ENCODE peak calls at places on chromosomes 11 and 22, in ten cellular contexts. V, U, E, G, T, X, L, Y, R and C are unnamed samples.

GRCh38 chr22:22410677-22411076 is 97.9 kb downstream of the ZNF280B start:
- DNase-seq in V (no peak), U (no peak), E (no peak), G (no peak), T (no peak), X (no peak), L (no peak), Y (no peak), R (no peak), C (no peak)

GRCh38 chr22:33553493-33553892 is 366.8 kb downstream of the LARGE1 start:
- DNase-seq in V (no peak), U (no peak), E (no peak), G (no peak), T (no peak), X (no peak), L (no peak), Y (no peak), R (no peak), C (no peak)

GRCh38 chr22:47793304-47794101 is 1031.1 kb downstream of the TBC1D22A start:
- DNase-seq in V (no peak), U (no peak), E (no peak), G (no peak), T (no peak), X (no peak), L (peak), Y (no peak), R (no peak), C (no peak)

GRCh38 chr11:42049650-42050049 is 590.2 kb upstream of the LRRC4C start:
- DNase-seq in V (no peak), U (no peak), E (no peak), G (no peak), T (peak), X (no peak), L (no peak), Y (no peak), R (no peak), C (no peak)

GRCh38 chr11:109853156-109853776 is 239.9 kb upstream of the ZC3H12C start:
- DNase-seq in V (no peak), U (peak), E (no peak), G (peak), T (peak), X (no peak), L (no peak), Y (peak), R (no peak), C (peak)

GRCh38 chr11:114040706-114041211 is 18.8 kb upstream of the ZBTB16 start:
- DNase-seq in V (no peak), U (peak), E (no peak), G (no peak), T (no peak), X (no peak), L (no peak), Y (no peak), R (no peak), C (no peak)

GRCh38 chr22:36386351-36386899 is 1.3 kb downstream of the MYH9 start:
- DNase-seq in V (no peak), U (no peak), E (no peak), G (no peak), T (no peak), X (no peak), L (peak), Y (peak), R (no peak), C (no peak)

GRCh38 chr22:23243006-23243573 is 62.8 kb downstream of the BCR start:
- DNase-seq in V (no peak), U (no peak), E (peak), G (peak), T (no peak), X (no peak), L (no peak), Y (peak), R (no peak), C (peak)

GRCh38 chr11:12677131-12677530 is 2.9 kb downstream of the TEAD1 start:
- DNase-seq in V (no peak), U (no peak), E (no peak), G (no peak), T (no peak), X (no peak), L (no peak), Y (no peak), R (no peak), C (no peak)

GRCh38 chr11:119014209-119014924 is 3.8 kb downstream of the RPS25 start:
- DNase-seq in V (no peak), U (no peak), E (no peak), G (no peak), T (no peak), X (no peak), L (peak), Y (no peak), R (no peak), C (no peak)
- H3K4me3 ChIP-seq in V (no peak), U (no peak), E (no peak), G (no peak), T (no peak), X (no peak), L (no peak), Y (no peak), R (no peak), C (no peak)

GRCh38 chr11:123452799-123453198 is 22.7 kb downstream of the GRAMD1B start:
- DNase-seq in V (no peak), U (no peak), E (no peak), G (no peak), T (no peak), X (no peak), L (no peak), Y (peak), R (no peak), C (no peak)

GRCh38 chr11:123449436-123449835 is 19.4 kb downstream of the GRAMD1B start:
- DNase-seq in V (no peak), U (no peak), E (no peak), G (no peak), T (no peak), X (no peak), L (no peak), Y (no peak), R (no peak), C (no peak)

GRCh38 chr11:123451183-123451907 is 21.3 kb downstream of the GRAMD1B start:
- DNase-seq in V (no peak), U (no peak), E (no peak), G (no peak), T (no peak), X (no peak), L (no peak), Y (peak), R (no peak), C (no peak)

GRCh38 chr11:123448798-123449197 is 18.7 kb downstream of the GRAMD1B start:
- DNase-seq in V (no peak), U (no peak), E (no peak), G (no peak), T (no peak), X (no peak), L (no peak), Y (no peak), R (no peak), C (no peak)

GRCh38 chr11:123450593-123450992 is 20.5 kb downstream of the GRAMD1B start:
- DNase-seq in V (no peak), U (no peak), E (no peak), G (no peak), T (peak), X (peak), L (no peak), Y (no peak), R (no peak), C (no peak)
- H3K4me3 ChIP-seq in V (no peak), U (no peak), E (no peak), G (no peak), T (no peak), X (no peak), L (no peak), Y (no peak), R (no peak), C (no peak)

DNA sequence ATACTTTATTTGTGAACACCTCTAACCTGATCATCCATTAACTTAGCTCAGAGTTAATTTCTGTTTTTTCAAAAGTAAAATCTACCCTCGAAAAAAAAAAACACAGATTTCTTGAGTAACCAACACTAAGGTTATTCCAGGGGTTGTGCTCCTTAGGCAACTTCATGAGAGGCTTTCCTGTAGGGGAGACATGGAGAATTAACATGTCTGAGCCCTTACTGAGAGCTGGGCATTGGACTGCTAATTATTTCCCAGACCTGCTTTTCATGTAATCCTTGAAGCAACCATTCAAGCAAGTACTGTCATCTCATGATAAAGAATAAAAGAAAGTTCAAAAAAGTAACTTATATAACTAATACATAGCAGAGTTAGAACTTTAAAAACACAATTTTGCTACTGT is 13.5 kb upstream of the UPB1 start:
- DNase-seq in V (no peak), U (no peak), E (no peak), G (peak), T (no peak), X (no peak), L (no peak), Y (no peak), R (no peak), C (no peak)
- H3K4me3 ChIP-seq in V (no peak), U (no peak), E (no peak), G (no peak), T (no peak), X (no peak), L (no peak), Y (no peak), R (no peak), C (no peak)

GRCh38 chr11:8684600-8685290 is 2.2 kb downstream of the RPL27A start:
- DNase-seq in V (no peak), U (no peak), E (no peak), G (no peak), T (no peak), X (no peak), L (no peak), Y (no peak), R (no peak), C (no peak)

GRCh38 chr11:8688414-8689362 is 6.1 kb downstream of the RPL27A start:
- DNase-seq in V (peak), U (peak), E (peak), G (peak), T (peak), X (peak), L (peak), Y (peak), R (peak), C (no peak)

GRCh38 chr11:8685820-8686219 is 3.2 kb downstream of the RPL27A start:
- DNase-seq in V (no peak), U (no peak), E (no peak), G (no peak), T (no peak), X (no peak), L (no peak), Y (peak), R (no peak), C (no peak)

GRCh38 chr11:8685306-8685705 is 2.7 kb downstream of the RPL27A start:
- DNase-seq in V (no peak), U (no peak), E (no peak), G (no peak), T (no peak), X (no peak), L (no peak), Y (no peak), R (no peak), C (no peak)

DNA sequence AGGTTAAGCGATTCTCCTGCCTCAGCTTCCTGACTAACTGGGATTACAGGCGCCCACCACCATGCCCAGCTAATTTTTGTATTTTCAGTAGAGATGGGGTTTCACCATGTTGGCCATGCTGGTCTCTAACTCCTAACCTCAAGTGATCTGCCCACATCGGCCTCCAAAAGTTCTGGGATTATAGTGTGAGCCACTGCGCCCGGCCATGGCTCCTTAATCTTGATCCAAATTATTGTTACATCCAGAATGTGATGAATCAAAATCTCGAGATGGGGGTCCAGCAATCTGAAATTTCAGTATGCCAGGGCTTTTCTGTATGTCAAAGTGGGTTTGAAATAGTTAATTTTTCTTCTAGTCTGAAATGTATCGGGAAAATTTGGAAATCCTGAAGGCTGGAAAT is 3.7 kb downstream of the RPL27A start:
- DNase-seq in V (no peak), U (no peak), E (no peak), G (no peak), T (no peak), X (no peak), L (no peak), Y (no peak), R (no peak), C (no peak)
- H3K4me3 ChIP-seq in V (no peak), U (no peak), E (no peak), G (no peak), T (no peak), X (no peak), L (no peak), Y (no peak), R (no peak), C (no peak)

GRCh38 chr11:118009821-118010737 is 23.9 kb downstream of the IL10RA start:
- DNase-seq in V (no peak), U (no peak), E (no peak), G (no peak), T (no peak), X (no peak), L (no peak), Y (no peak), R (no peak), C (no peak)
- H3K4me3 ChIP-seq in V (no peak), U (no peak), E (no peak), G (no peak), T (no peak), X (no peak), L (no peak), Y (peak), R (no peak), C (no peak)

DNA sequence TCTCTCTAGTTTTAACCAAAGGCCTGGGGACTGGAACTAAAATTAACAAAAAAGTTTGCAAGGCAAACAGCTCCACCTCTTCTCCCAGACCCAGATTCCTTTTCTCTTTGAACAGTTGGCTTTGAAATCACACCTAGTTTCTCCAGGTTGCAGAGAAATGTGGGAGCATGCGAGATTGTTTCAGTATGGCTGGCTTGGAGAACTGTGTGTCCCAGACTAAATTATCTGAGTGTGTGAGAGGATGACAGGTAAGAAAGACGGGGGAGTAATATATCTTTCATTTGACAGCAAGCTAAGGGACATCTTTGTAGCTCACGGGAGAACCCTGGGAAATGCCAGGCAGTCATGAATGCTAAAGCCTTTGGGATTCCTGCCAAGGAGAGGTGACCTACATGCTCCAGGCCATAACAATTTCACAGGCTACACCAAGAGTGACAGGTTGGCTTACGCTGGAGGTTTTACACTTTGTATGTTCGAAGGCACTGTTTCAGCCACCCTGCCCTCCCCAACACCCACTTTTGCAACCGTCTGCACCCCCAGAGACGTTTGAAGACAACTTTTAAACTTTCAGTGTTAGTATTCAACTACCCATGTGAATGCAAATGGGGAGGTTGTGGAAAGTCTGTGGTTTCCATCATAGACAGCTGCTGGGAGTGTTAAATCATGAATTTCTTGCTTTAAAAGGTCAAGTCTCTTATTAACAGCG is 109.3 kb upstream of the SNX19 start:
- DNase-seq in V (no peak), U (no peak), E (no peak), G (no peak), T (no peak), X (peak), L (no peak), Y (peak), R (no peak), C (no peak)
- H3K4me3 ChIP-seq in V (no peak), U (no peak), E (no peak), G (no peak), T (no peak), X (no peak), L (no peak), Y (no peak), R (no peak), C (no peak)

GRCh38 chr11:120132645-120133185 is 5.2 kb downstream of the TRIM29 start:
- DNase-seq in V (no peak), U (no peak), E (no peak), G (no peak), T (no peak), X (no peak), L (no peak), Y (no peak), R (no peak), C (no peak)
- H3K4me3 ChIP-seq in V (no peak), U (no peak), E (no peak), G (no peak), T (no peak), X (no peak), L (no peak), Y (no peak), R (no peak), C (no peak)

GRCh38 chr11:64000026-64000739 is 13.9 kb downstream of the OTUB1 start:
- DNase-seq in V (peak), U (peak), E (peak), G (peak), T (no peak), X (peak), L (peak), Y (peak), R (peak), C (no peak)

GRCh38 chr11:64001552-64002427 is 15.6 kb downstream of the OTUB1 start:
- DNase-seq in V (peak), U (no peak), E (no peak), G (no peak), T (no peak), X (peak), L (peak), Y (no peak), R (no peak), C (no peak)

GRCh38 chr11:63998558-63999348 is 12.5 kb downstream of the OTUB1 start:
- DNase-seq in V (peak), U (no peak), E (no peak), G (no peak), T (no peak), X (no peak), L (peak), Y (no peak), R (no peak), C (no peak)

GRCh38 chr11:63999349-64000025 is 13.2 kb downstream of the OTUB1 start:
- DNase-seq in V (peak), U (no peak), E (peak), G (peak), T (no peak), X (no peak), L (peak), Y (peak), R (no peak), C (no peak)

GRCh38 chr11:64000740-64001514 is 14.7 kb downstream of the OTUB1 start:
- DNase-seq in V (no peak), U (no peak), E (no peak), G (no peak), T (no peak), X (no peak), L (no peak), Y (no peak), R (no peak), C (no peak)
- H3K4me3 ChIP-seq in V (peak), U (peak), E (no peak), G (no peak), T (peak), X (peak), L (peak), Y (no peak), R (peak), C (no peak)